ENCODE peak calls at places on chromosomes 2 and 18, in ten cellular contexts. K is tibial artery; X is CD4-positive, alpha-beta T cell; L is tibial nerve; U is psoas muscle; A is endothelial cell; P is heart right ventricle; E is GM12865; O is osteoblast; Q is GM20000. I is an unnamed sample.

GRCh38 chr2:170052151-170052550 is 125.8 kb upstream of the MYO3B start:
- DNase-seq in K (no peak), X (no peak), L (no peak), U (no peak), A (no peak), P (no peak), E (no peak), O (peak), Q (no peak), I (no peak)

GRCh38 chr2:200976710-200977109 is 13.2 kb upstream of the ORC2 start:
- DNase-seq in K (no peak), X (no peak), L (no peak), U (no peak), A (no peak), P (no peak), E (no peak), O (no peak), Q (no peak), I (no peak)

GRCh38 chr2:121872651-121873050 is 117.2 kb downstream of the TSN start:
- DNase-seq in K (no peak), X (no peak), L (no peak), U (no peak), A (no peak), P (no peak), E (no peak), O (no peak), Q (no peak), I (no peak)

GRCh38 chr18:45357681-45358470 is 257.4 kb upstream of the SLC14A2 start:
- DNase-seq in K (no peak), X (no peak), L (no peak), U (no peak), A (no peak), P (no peak), E (no peak), O (peak), Q (no peak), I (no peak)

GRCh38 chr2:217106650-217107014 is 246.8 kb upstream of the TNP1 start:
- DNase-seq in K (no peak), X (no peak), L (no peak), U (no peak), A (no peak), P (no peak), E (no peak), O (no peak), Q (no peak), I (no peak)

GRCh38 chr2:33131820-33132219 is 185.1 kb downstream of the LTBP1 start:
- DNase-seq in K (no peak), X (no peak), L (no peak), U (no peak), A (no peak), P (no peak), E (no peak), O (no peak), Q (no peak), I (no peak)

GRCh38 chr2:29006092-29006985 is 25.2 kb downstream of the TOGARAM2 start:
- DNase-seq in K (no peak), X (no peak), L (no peak), U (no peak), A (no peak), P (no peak), E (no peak), O (no peak), Q (no peak), I (no peak)

GRCh38 chr2:174836345-174836999 is 72.2 kb upstream of the CHRNA1 start:
- DNase-seq in K (no peak), X (no peak), L (no peak), U (no peak), A (no peak), P (no peak), E (no peak), O (peak), Q (no peak), I (no peak)

GRCh38 chr2:191065785-191066184 is 51.8 kb upstream of the STAT1 start:
- DNase-seq in K (no peak), X (no peak), L (no peak), U (no peak), A (no peak), P (no peak), E (no peak), O (no peak), Q (no peak), I (no peak)

GRCh38 chr2:193793914-193794313 is 1599.2 kb upstream of the TMEFF2 start:
- DNase-seq in K (no peak), X (no peak), L (no peak), U (no peak), A (no peak), P (no peak), E (no peak), O (no peak), Q (no peak), I (no peak)

GRCh38 chr2:31282634-31283033 is 48.7 kb downstream of the EHD3 start:
- DNase-seq in K (no peak), X (no peak), L (no peak), U (no peak), A (no peak), P (no peak), E (no peak), O (no peak), Q (no peak), I (no peak)

GRCh38 chr2:39023649-39024048 is 97.2 kb downstream of the SOS1 start:
- DNase-seq in K (no peak), X (no peak), L (no peak), U (no peak), A (no peak), P (no peak), E (no peak), O (no peak), Q (no peak), I (no peak)

GRCh38 chr2:202375611-202376408 is at the start of gene BMPR2:
- DNase-seq in K (peak), X (peak), L (peak), U (peak), A (peak), P (peak), E (peak), O (peak), Q (peak), I (peak)

GRCh38 chr18:61896767-61897166 is 4.0 kb upstream of the RNF152 start:
- DNase-seq in K (peak), X (no peak), L (no peak), U (no peak), A (no peak), P (peak), E (no peak), O (peak), Q (no peak), I (no peak)

DNA sequence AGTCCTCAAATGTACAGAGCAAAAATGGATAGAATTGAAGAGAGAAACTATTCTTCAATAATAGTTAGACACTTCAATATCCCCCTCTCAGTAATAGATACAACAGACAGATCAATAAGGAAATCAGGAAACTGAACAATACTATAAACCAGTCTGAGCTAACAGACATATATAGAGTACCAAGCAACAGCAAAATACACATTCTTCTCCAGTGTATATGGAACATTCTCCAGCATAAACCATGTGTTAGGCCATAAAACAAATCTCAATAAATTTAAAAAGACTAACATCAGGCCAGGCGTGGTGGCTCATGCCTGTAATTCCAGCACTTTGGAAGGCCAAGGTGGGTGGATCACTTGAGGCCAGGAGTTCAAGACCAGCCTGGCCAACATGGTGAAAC is 43.7 kb upstream of the AMMECR1L start:
- DNase-seq in K (no peak), X (no peak), L (no peak), U (no peak), A (no peak), P (no peak), E (no peak), O (no peak), Q (no peak), I (no peak)
- TF ChIP-seq CTCF in K (no peak), X (no peak), L (no peak), U (no peak), A (no peak), P (no peak), E (no peak), O (no peak), Q (no peak), I (no peak)

GRCh38 chr18:62935994-62936393 is 220.7 kb downstream of the PHLPP1 start:
- DNase-seq in K (no peak), X (no peak), L (no peak), U (no peak), A (no peak), P (no peak), E (no peak), O (no peak), Q (no peak), I (no peak)
- TF ChIP-seq CTCF in K (no peak), X (no peak), L (no peak), U (no peak), A (no peak), P (no peak), E (no peak), O (no peak), Q (no peak), I (no peak)

GRCh38 chr2:108194409-108195132 is 45.2 kb upstream of the SULT1C3 start:
- DNase-seq in K (no peak), X (no peak), L (no peak), U (no peak), A (no peak), P (no peak), E (no peak), O (no peak), Q (no peak), I (no peak)
- TF ChIP-seq CTCF in K (no peak), X (peak), L (peak), U (peak), A (peak), P (peak), E (peak), O (peak), Q (peak), I (peak)

GRCh38 chr18:50607374-50607933 is 47.6 kb downstream of the MAPK4 start:
- DNase-seq in K (no peak), X (no peak), L (no peak), U (no peak), A (no peak), P (no peak), E (no peak), O (no peak), Q (no peak), I (no peak)

GRCh38 chr18:50611529-50611941 is 51.6 kb downstream of the MAPK4 start:
- DNase-seq in K (no peak), X (no peak), L (no peak), U (no peak), A (no peak), P (no peak), E (no peak), O (no peak), Q (no peak), I (no peak)

GRCh38 chr18:50614838-50615237 is 55.0 kb downstream of the MAPK4 start:
- DNase-seq in K (peak), X (no peak), L (peak), U (peak), A (no peak), P (no peak), E (no peak), O (no peak), Q (no peak), I (no peak)

GRCh38 chr18:50606609-50607008 is 46.7 kb downstream of the MAPK4 start:
- DNase-seq in K (no peak), X (no peak), L (no peak), U (no peak), A (no peak), P (peak), E (no peak), O (no peak), Q (no peak), I (no peak)

DNA sequence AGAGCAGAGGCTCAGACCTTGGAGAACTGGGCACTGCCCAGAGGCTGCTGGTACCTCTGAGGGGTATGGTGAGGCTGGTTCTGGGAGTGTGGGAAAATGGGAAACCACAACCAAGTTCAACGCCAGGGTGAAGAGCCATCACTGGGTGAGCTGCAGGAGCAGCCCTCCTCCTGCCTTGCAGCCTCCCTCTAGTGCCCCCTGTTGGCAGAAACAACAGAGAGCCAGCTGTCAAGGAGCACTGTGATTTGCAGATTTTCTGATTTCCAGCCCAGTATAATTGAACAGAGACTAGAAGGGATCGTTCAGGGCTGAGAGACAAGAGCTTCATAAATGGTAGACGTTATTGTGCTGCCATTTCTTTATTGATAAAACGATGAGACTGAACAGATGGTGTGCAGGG is 50.5 kb downstream of the MAPK4 start:
- DNase-seq in K (no peak), X (no peak), L (no peak), U (no peak), A (no peak), P (no peak), E (peak), O (no peak), Q (no peak), I (no peak)
- TF ChIP-seq CTCF in K (no peak), X (no peak), L (no peak), U (no peak), A (no peak), P (no peak), E (peak), O (no peak), Q (peak), I (peak)

GRCh38 chr2:187656123-187656522 is 101.9 kb upstream of the TFPI start:
- DNase-seq in K (no peak), X (no peak), L (no peak), U (no peak), A (no peak), P (no peak), E (no peak), O (no peak), Q (no peak), I (no peak)

GRCh38 chr2:187654535-187654934 is 100.3 kb upstream of the TFPI start:
- DNase-seq in K (no peak), X (no peak), L (no peak), U (no peak), A (no peak), P (peak), E (peak), O (no peak), Q (no peak), I (no peak)

GRCh38 chr2:187655001-187655400 is 100.8 kb upstream of the TFPI start:
- DNase-seq in K (no peak), X (no peak), L (no peak), U (no peak), A (no peak), P (no peak), E (no peak), O (no peak), Q (no peak), I (no peak)

DNA sequence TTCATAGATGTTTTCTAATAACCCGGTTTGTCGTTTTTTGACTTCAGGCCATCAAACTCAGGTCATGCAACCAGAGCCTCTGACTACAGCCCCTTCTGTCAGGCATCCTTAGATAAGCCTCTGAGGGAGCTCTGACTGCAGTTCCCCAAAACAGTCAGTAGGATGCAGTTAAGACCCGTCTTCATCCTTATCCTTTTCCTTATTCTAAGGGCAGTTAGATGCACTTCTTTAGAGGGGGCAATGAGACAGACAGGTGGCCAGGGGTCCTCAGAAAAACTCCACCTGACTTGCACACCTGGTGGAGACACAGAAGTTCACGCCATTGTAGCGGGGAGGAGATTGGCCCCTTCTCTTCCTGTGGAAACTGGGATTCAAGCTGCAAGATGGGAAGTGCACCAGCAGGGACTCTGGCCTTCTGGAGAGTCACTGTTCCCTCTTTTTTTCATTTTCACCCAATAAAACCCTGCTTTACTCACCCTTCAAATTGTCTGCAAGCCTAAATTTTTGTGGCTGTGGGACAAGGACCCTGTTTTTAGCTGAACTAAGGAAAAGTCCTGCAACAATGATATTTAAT is 104.8 kb upstream of the TFPI start:
- DNase-seq in K (no peak), X (no peak), L (no peak), U (no peak), A (peak), P (no peak), E (peak), O (no peak), Q (no peak), I (no peak)
- TF ChIP-seq CTCF in K (peak), X (no peak), L (no peak), U (no peak), A (peak), P (no peak), E (peak), O (peak), Q (no peak), I (peak)

I was measured in GM06990.